ENCODE peak calls at places on chromosomes 13 and 19, in five cellular contexts. V, C, Z, F and H are unnamed samples.

GRCh38 chr19:13010038-13010991 is 15.0 kb downstream of the NFIX start:
- DNase-seq in C (no peak), Z (no peak), F (no peak), V (no peak), H (no peak)

GRCh38 chr13:29570058-29570654 is 25.3 kb downstream of the SLC7A1 start:
- DNase-seq in V (no peak), Z (no peak), C (no peak), F (no peak), H (no peak)

GRCh38 chr13:38636106-38636505 is 50.8 kb upstream of the FREM2 start:
- DNase-seq in V (no peak), Z (no peak), F (no peak), C (no peak), H (no peak)

GRCh38 chr13:103238441-103238840 is 172.2 kb upstream of the SLC10A2 start:
- DNase-seq in V (no peak), Z (no peak), C (no peak), F (no peak), H (no peak)

GRCh38 chr19:16588089-16588823 is 16.0 kb upstream of the SLC35E1 start:
- DNase-seq in V (peak), Z (no peak), C (peak), F (peak), H (no peak)

GRCh38 chr13:75442736-75443234 is 39.2 kb downstream of the TBC1D4 start:
- DNase-seq in C (no peak), F (no peak), Z (no peak), V (no peak), H (peak)

GRCh38 chr13:101529419-101529818 is 76.9 kb downstream of the ITGBL1 start:
- DNase-seq in Z (no peak), F (no peak), V (no peak), C (no peak), H (no peak)

GRCh38 chr13:87982436-87982835 is 311.3 kb downstream of the SLITRK5 start:
- DNase-seq in V (no peak), F (no peak), C (peak), Z (no peak), H (no peak)

GRCh38 chr13:56189978-56190377 is 950.7 kb upstream of the PRR20A start:
- DNase-seq in V (no peak), F (no peak), Z (no peak), C (no peak), H (no peak)

GRCh38 chr13:27522847-27523246 is 72.5 kb upstream of the MTIF3 start:
- DNase-seq in F (no peak), V (no peak), Z (no peak), C (no peak), H (no peak)

GRCh38 chr13:46641274-46642081 is 88.5 kb downstream of the LRCH1 start:
- DNase-seq in F (no peak), Z (no peak), C (no peak), V (no peak), H (no peak)

GRCh38 chr13:72208112-72208645 is 341.2 kb upstream of the DACH1 start:
- DNase-seq in V (no peak), Z (no peak), F (no peak), C (peak), H (no peak)

GRCh38 chr19:36120092-36120983 is 5.1 kb downstream of the TBCB start:
- DNase-seq in F (no peak), C (peak), V (no peak), Z (peak), H (no peak)

GRCh38 chr19:12603714-12604113 is 6.9 kb downstream of the ZNF490 start:
- DNase-seq in C (no peak), F (peak), V (no peak), Z (no peak), H (no peak)

GRCh38 chr13:77579971-77580370 is 44.5 kb downstream of the SCEL start:
- DNase-seq in V (no peak), C (no peak), Z (no peak), F (no peak), H (no peak)

GRCh38 chr19:38839816-38840582 is 8.4 kb upstream of the ECH1 start:
- DNase-seq in V (no peak), F (no peak), Z (no peak), C (no peak), H (no peak)

GRCh38 chr13:41649659-41650058 is 192.3 kb downstream of the RGCC start:
- DNase-seq in C (no peak), Z (peak), F (no peak), V (peak), H (peak)

GRCh38 chr19:19554074-19555023 is 16.3 kb downstream of the CILP2 start:
- DNase-seq in C (peak), F (no peak), V (peak), Z (no peak), H (peak)

GRCh38 chr19:15551183-15552004 is 43.1 kb downstream of the CYP4F22 start:
- DNase-seq in C (peak), Z (peak), F (no peak), V (peak), H (peak)

GRCh38 chr19:4606921-4607678 is 32.2 kb upstream of the TNFAIP8L1 start:
- DNase-seq in F (no peak), V (peak), C (peak), Z (no peak), H (peak)

GRCh38 chr13:23468811-23469210 is 35.3 kb upstream of the SACS start:
- DNase-seq in Z (no peak), F (no peak), V (no peak), C (peak), H (no peak)

GRCh38 chr19:4633140-4633967 is 6.0 kb upstream of the TNFAIP8L1 start:
- DNase-seq in Z (peak), F (peak), V (peak), C (peak), H (peak)

GRCh38 chr19:39845621-39846175 is 481 bp downstream of the FBL start:
- DNase-seq in Z (no peak), V (peak), C (peak), F (no peak), H (peak)

GRCh38 chr19:17681505-17682125 is 6.5 kb downstream of the UNC13A start:
- DNase-seq in Z (no peak), C (no peak), F (no peak), V (peak), H (peak)

GRCh38 chr13:64684685-64685431 is 2545.3 kb downstream of the PCDH9 start:
- DNase-seq in Z (no peak), C (no peak), V (no peak), F (no peak), H (no peak)

GRCh38 chr13:102369303-102369702 is 32.5 kb downstream of the FGF14 start:
- DNase-seq in C (no peak), Z (no peak), F (no peak), V (no peak), H (no peak)

GRCh38 chr19:49588370-49589122 is 2.4 kb upstream of the PRR12 start:
- DNase-seq in Z (no peak), F (no peak), V (no peak), C (no peak), H (no peak)

GRCh38 chr19:49589391-49589790 is 1.6 kb upstream of the PRR12 start:
- DNase-seq in C (no peak), F (no peak), V (no peak), Z (no peak), H (no peak)

GRCh38 chr19:49590971-49591730 is at the start of gene PRR12:
- DNase-seq in Z (peak), C (peak), F (no peak), V (peak), H (peak)

GRCh38 chr19:49591731-49592485 is 926 bp downstream of the PRR12 start:
- DNase-seq in V (peak), C (peak), F (no peak), Z (no peak), H (peak)

DNA sequence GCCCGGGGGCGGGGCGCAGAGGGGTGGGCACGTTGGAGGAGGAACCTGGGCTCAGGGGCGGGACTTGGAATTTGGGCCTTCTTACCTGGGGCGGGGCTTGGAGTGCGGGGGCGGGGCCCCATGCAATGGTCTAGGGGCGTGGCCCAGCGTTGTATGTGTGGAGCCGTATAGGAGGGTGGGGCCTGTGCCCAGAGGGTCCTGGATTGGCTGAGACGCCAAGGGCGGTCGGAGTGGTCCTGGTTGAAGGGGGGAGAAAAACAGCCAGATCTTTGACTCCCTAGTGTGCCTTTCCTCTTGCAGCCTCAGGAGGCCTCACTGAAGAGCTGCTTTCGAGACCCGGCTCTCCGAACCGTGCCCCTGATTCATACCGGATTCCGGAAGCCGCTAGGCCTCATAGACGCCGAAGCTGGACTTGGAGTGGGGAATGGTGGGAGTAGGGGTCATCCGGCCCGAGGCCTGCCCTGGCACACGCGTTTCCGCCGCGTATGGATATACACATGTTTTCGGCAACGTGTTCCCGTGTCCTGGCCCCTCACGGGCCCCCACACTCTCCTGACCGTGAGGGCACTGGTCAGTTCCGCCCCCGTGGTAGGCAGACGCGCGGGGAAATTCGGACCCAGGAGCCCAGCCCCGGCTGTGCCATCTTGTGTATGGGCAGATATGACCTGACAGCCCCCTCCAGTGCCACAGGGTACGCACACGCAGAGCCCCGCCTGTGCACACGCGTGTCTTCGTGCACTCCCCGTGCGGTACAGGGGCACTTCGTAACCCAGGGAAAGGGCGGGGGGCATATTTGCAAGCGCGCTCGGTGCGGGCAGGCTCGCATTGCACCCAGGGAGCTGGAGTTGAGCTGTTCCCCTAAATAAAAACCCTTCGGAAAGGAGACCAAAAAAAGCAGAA is 661 bp upstream of the PRR12 start:
- DNase-seq in Z (peak), C (peak), V (peak), F (peak), H (peak)
- TF ChIP-seq FOXM1 in Z (no peak), C (no peak), V (no peak), F (no peak), H (no peak)

GRCh38 chr13:109818136-109818535 is 31.8 kb upstream of the IRS2 start:
- DNase-seq in V (no peak), C (no peak), F (no peak), Z (no peak), H (no peak)

GRCh38 chr13:109815651-109816050 is 29.3 kb upstream of the IRS2 start:
- DNase-seq in Z (no peak), F (no peak), C (no peak), V (no peak), H (no peak)

GRCh38 chr13:109816979-109817275 is 30.5 kb upstream of the IRS2 start:
- DNase-seq in F (no peak), V (no peak), Z (no peak), C (no peak), H (no peak)

GRCh38 chr13:109818891-109819290 is 32.5 kb upstream of the IRS2 start:
- DNase-seq in V (no peak), C (no peak), Z (no peak), F (no peak), H (no peak)

DNA sequence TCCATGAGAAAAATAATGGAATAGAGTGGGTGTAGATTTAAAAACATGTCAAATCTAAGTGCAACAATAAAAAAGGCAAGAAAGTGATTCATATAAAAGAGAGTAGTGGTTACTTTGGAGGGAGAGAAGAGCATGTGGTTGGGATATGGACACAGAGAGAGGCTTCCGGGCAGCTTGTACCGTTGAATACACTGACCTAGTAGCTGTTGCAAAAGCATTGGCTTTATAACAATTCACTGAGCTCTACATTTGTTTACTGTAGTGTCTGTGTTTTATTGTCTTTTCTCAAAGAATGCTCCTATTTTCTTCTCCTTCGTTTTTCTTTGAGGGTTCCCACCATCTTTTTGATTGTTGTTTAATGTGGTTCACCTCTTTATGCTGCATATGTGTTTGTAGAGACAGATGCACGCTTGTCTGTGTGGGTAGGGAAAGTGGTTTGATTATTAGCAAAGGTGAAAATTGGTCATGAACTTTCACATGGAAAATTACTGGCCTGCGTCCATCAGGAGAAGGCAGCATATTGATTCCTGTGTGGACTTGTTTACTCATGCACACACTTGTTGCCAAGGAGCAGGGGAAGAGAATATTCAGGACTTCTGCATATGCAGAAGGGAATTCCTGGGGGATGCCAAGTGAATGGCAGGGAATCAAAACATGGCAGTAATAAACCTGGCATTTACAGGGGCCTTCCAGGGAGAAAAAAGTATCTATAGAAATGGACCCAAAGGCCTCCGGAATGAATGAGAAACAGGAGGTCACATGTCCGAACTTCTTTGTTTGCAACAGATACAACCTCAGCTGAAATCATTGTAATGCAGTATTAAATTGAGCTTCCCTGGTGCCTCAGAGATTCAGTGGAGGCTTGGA is 30.0 kb upstream of the IRS2 start:
- DNase-seq in F (no peak), C (no peak), Z (no peak), V (no peak), H (no peak)
- TF ChIP-seq FOXM1 in F (no peak), C (no peak), Z (no peak), V (no peak), H (no peak)

DNA sequence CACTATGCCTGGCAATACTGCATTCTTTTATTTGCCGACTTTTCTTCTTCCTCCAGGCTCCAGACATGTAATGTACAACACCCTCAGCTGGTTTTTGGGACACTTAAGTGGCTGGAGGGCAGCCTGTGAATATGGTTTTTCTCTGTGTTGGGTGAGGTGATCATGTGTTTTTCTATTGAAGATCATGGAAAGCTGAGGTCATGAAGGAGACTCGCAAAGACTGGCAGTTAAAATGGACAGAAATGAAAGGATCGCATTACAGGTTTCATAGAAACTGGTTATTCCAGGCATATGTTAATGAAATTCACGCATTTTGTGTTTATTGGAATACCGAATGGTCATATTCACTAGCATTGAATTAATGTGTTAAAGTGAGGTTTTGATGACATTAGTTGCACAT is 85.2 kb upstream of the RNF113B start:
- DNase-seq in Z (no peak), F (no peak), V (no peak), C (no peak), H (no peak)
- TF ChIP-seq FOXM1 in Z (no peak), F (no peak), V (no peak), C (no peak), H (no peak)

DNA sequence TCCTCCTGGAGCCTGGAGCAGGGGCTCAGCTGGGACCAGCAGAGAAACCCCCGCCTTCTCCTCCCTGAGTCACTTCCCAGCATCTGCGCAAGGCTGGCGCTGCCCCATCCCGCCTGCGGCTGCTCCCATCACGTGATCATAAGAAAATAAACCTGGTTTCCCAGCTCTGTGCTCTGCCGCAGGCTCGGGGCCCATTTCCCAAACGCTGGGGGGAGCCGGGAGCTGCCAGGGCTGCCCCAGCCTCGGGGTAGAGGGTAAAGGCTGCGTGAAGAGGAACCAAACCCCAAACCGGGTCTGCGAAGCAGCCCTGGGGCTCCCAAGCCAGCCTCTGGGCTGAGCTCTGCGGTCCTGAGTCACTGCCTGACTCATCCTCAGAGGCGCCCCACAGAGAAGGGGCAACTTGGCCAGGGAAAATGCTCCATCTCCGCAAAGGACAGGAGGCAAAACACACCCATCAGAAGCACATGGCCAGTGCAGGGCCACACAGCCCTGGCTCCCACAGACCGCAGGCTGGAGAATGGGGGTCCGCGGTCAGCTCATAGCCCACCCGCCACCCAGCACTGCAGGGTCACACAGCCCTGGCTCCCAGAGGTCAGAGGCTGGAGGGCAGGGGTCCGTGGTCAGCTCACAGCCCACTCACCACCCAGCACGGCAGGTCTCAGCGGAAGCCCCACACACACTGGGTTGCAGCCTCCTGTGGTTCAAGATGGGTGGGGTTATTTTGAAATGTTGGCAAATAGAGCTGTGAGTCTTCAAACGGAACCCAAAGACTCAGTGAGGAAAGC is 67.1 kb downstream of the RASA3 start:
- DNase-seq in F (no peak), V (peak), C (peak), Z (peak), H (peak)
- TF ChIP-seq FOXM1 in F (no peak), V (peak), C (peak), Z (no peak), H (no peak)

GRCh38 chr13:109786457-109787134 is at the start of gene IRS2:
- DNase-seq in C (peak), Z (no peak), V (peak), F (no peak), H (peak)

GRCh38 chr13:109785892-109786450 is 412 bp downstream of the IRS2 start:
- DNase-seq in V (peak), F (no peak), C (peak), Z (no peak), H (no peak)

GRCh38 chr13:109784590-109785140 is 1.7 kb downstream of the IRS2 start:
- DNase-seq in F (no peak), V (no peak), Z (no peak), C (peak), H (peak)

GRCh38 chr13:109783815-109784589 is 2.4 kb downstream of the IRS2 start:
- DNase-seq in C (peak), V (no peak), F (no peak), Z (no peak), H (no peak)

GRCh38 chr13:109785141-109785891 is 1.1 kb downstream of the IRS2 start:
- DNase-seq in Z (no peak), C (peak), F (no peak), V (no peak), H (no peak)
- TF ChIP-seq FOXM1 in Z (no peak), C (no peak), F (no peak), V (no peak), H (no peak)

DNA sequence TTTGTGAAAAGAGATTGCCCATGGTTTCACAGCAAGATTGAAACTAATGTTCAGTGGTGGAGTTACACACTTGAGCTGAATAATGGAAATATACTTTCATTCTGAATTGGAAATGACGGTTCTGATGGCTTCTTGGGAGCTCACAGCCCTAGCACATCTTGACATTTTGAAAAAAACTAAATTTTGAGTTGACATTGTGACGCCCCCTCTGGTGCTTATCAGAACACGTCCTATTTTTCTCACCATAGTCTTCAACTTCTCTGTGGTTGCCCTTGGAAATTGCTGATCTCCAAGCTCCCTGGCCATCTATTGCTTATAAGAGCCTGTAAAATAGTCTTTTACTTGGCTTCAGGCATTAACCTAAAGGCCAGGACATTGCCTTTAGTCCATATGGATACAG is 202.1 kb downstream of the OXGR1 start:
- DNase-seq in C (no peak), V (no peak), Z (no peak), F (no peak), H (no peak)
- TF ChIP-seq FOXM1 in C (no peak), V (no peak), Z (no peak), F (no peak), H (no peak)